ENCODE peak calls at places on chromosomes 5 and 9, in nine cellular contexts. J is AG04450; G is GM23248; E is upper lobe of right lung; F is naive thymus-derived CD4-positive, alpha-beta T cell; A is brain microvascular endothelial cell; X is A673; Z is WERI-Rb-1; B is CD4-positive, CD25-positive, alpha-beta regulatory T cell. V is an unnamed sample.

GRCh38 chr5:93915142-93915553 is 173.7 kb upstream of the POU5F2 start:
- DNase-seq in Z (no peak), B (peak), A (no peak), G (peak), J (peak), E (no peak), X (peak), F (no peak), V (peak)

GRCh38 chr5:110790673-110791072 is 51.9 kb downstream of the SLC25A46 start:
- DNase-seq in A (peak), F (no peak), Z (no peak), E (no peak), G (peak), B (no peak), J (peak), X (peak), V (peak)

GRCh38 chr5:171450423-171451246 is 31.2 kb downstream of the FGF18 start:
- DNase-seq in F (peak), X (no peak), B (peak), J (peak), A (peak), Z (no peak), G (peak), E (no peak), V (no peak)

GRCh38 chr5:157594237-157594636 is 18.7 kb upstream of the ADAM19 start:
- DNase-seq in E (no peak), Z (no peak), B (no peak), G (no peak), J (no peak), A (no peak), F (no peak), X (no peak), V (no peak)

GRCh38 chr5:87347272-87347671 is 65.5 kb downstream of the CCNH start:
- DNase-seq in F (no peak), X (no peak), B (no peak), G (no peak), Z (no peak), A (no peak), E (no peak), J (no peak), V (no peak)

GRCh38 chr5:7396169-7397004 is 449 bp downstream of the ADCY2 start:
- DNase-seq in J (no peak), A (no peak), F (no peak), E (no peak), B (no peak), X (peak), G (peak), Z (no peak), V (peak)

GRCh38 chr5:53246042-53246836 is 136.7 kb upstream of the MOCS2 start:
- DNase-seq in E (no peak), A (peak), X (no peak), B (no peak), J (peak), G (peak), Z (no peak), F (no peak), V (no peak)

GRCh38 chr5:158064331-158065123 is 205.6 kb upstream of the CLINT1 start:
- DNase-seq in E (no peak), X (no peak), A (no peak), Z (no peak), J (no peak), G (peak), F (no peak), B (no peak), V (no peak)

GRCh38 chr5:42360061-42360460 is 63.2 kb upstream of the GHR start:
- DNase-seq in F (no peak), G (peak), E (no peak), X (no peak), J (no peak), Z (no peak), A (peak), B (no peak), V (no peak)

GRCh38 chr9:98332405-98332831 is 77.0 kb upstream of the TBC1D2 start:
- DNase-seq in A (no peak), Z (no peak), F (no peak), G (no peak), J (no peak), X (no peak), E (no peak), B (no peak), V (no peak)

GRCh38 chr5:25119654-25120053 is 474.9 kb upstream of the CDH10 start:
- DNase-seq in G (peak), A (no peak), X (peak), B (no peak), F (no peak), E (no peak), Z (no peak), J (no peak), V (no peak)

GRCh38 chr5:149647334-149647733 is 66.0 kb downstream of the ARHGEF37 start:
- DNase-seq in A (no peak), B (no peak), X (no peak), E (no peak), J (no peak), F (no peak), Z (no peak), G (no peak), V (no peak)

GRCh38 chr5:32854473-32854872 is 143.4 kb downstream of the NPR3 start:
- DNase-seq in F (no peak), Z (no peak), B (no peak), X (no peak), E (no peak), G (no peak), A (no peak), J (no peak), V (no peak)

GRCh38 chr5:166285385-166285784 is 2006.1 kb upstream of the WWC1 start:
- DNase-seq in J (no peak), Z (no peak), B (no peak), G (no peak), A (no peak), X (no peak), F (no peak), E (no peak), V (no peak)

GRCh38 chr9:136882109-136882946 is 4.0 kb upstream of the TRAF2 start:
- DNase-seq in X (no peak), B (peak), G (peak), J (peak), Z (no peak), F (peak), E (no peak), A (peak), V (peak)

GRCh38 chr5:213803-214395 is 4.1 kb downstream of the CCDC127 start:
- DNase-seq in G (no peak), F (no peak), A (no peak), E (no peak), X (no peak), J (no peak), Z (no peak), B (no peak), V (no peak)

GRCh38 chr9:68690088-68690487 is 15.0 kb upstream of the PIP5K1B start:
- DNase-seq in B (no peak), A (no peak), E (peak), J (no peak), F (no peak), X (no peak), Z (no peak), G (no peak), V (no peak)

GRCh38 chr9:89994988-89995613 is 390.3 kb downstream of the GADD45G start:
- DNase-seq in Z (no peak), B (no peak), G (no peak), J (no peak), A (peak), X (no peak), F (no peak), E (no peak), V (no peak)

GRCh38 chr9:123684393-123685149 is 245.4 kb downstream of the DENND1A start:
- DNase-seq in X (no peak), B (no peak), G (no peak), J (no peak), E (no peak), A (no peak), Z (no peak), F (no peak), V (no peak)

GRCh38 chr9:121708768-121709488 is 57.5 kb downstream of the DAB2IP start:
- DNase-seq in G (no peak), X (no peak), B (no peak), F (no peak), A (no peak), J (no peak), Z (peak), E (no peak), V (no peak)

GRCh38 chr5:21685536-21685935 is 1167.6 kb downstream of the CDH12 start:
- DNase-seq in B (no peak), Z (no peak), E (no peak), G (peak), J (no peak), X (peak), A (no peak), F (no peak), V (no peak)

GRCh38 chr9:119639287-119639955 is 270.2 kb upstream of the BRINP1 start:
- DNase-seq in B (no peak), G (peak), E (no peak), X (peak), A (no peak), F (no peak), J (no peak), Z (peak), V (peak)

GRCh38 chr9:117734082-117734481 is 29.9 kb downstream of the TLR4 start:
- DNase-seq in G (no peak), J (no peak), X (no peak), A (no peak), B (no peak), F (no peak), Z (no peak), E (no peak), V (no peak)

DNA sequence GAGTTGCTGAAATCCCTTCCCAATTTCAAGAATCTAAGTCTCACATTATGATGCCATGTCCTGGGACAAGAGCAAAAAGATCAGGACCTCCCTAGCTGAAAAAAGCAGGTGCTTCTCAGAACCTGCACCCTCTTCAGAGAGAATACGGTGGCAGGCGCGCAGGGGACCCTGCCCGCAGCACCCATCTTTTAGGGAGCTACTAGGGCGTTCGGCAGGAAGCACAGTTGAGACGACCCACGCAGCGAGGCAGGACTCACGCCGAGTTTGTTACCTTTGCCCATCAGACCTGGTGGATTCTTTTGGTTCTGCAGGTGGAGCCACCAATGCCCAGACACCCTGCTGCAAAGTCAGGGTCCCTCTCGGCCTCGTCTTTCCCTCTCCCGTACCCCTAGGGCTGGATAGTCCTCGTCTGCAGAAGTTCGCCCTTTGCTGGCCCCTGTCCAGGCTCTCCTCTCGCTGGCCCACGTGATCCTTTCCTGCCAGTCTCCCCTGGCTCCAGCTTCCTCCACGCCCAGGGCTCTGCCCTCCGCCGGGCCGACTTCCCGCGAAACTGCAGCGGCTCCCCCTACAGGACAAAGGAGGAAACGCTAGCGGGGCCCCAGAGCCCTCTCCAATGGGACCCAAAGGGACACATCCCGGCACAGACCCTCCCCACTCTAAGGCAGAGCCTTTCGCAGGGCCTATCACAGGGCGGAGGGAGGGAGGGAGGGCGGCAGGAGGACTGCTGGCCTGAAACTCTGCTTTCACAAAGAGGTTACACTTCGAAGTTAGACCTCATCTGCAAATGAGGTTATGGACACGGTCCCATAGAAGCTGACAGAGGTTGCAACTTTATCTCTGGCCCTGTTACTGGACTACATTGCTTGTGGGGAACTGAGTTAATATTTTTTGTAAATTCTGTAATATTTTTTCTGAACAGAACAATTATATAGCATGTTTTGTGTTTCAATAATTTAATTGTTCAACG is 28.8 kb downstream of the TMEM174 start:
- DNase-seq in F (peak), A (peak), E (peak), G (peak), X (peak), B (peak), J (peak), Z (peak), V (peak)
- H3K4me3 ChIP-seq in F (no peak), A (peak), E (no peak), G (no peak), X (no peak), B (no peak), J (no peak), Z (peak), V (no peak)

DNA sequence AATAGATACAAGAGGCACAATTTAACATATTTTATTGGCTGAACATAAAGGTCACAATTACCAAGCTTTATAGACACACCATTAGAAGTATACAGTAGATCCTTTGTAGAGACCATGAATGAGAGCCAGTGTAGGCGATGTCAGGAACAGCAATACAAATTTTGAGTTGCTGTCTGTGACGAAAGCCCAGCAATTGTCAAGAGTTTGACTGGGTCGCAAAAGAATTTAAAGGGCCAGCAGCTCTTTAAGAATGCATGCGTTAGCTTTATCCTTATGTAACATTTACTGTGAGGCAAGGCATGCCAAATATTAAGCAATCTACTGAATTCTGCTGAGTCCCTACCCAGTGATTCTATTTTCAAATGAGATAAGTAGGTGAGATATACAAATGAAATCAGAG is 236.9 kb downstream of the ARRDC3 start:
- DNase-seq in E (no peak), A (no peak), X (peak), F (no peak), Z (no peak), B (no peak), J (no peak), G (peak), V (no peak)
- H3K4me3 ChIP-seq in E (no peak), A (no peak), X (no peak), F (no peak), Z (no peak), B (no peak), J (no peak), G (no peak), V (no peak)

DNA sequence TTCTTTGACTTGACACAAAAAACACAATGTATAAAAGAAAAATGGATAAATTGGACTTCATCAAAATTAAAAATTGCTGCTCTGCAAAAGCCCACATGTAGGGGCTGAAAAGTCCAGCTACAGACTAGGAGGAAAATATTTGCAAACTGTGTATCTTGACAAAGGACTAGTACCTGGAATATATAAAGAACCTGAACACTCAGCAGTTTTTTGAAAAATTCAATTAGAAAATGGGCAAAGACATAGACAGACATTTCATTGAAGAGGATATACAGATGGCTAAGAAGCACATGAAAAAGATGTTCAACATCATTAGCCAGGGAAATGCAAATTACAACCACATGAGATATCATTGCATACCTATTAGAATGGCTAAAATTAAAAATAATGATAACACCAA is 18.5 kb upstream of the TAL2 start:
- DNase-seq in A (no peak), X (no peak), B (no peak), J (no peak), F (no peak), E (no peak), G (no peak), Z (no peak), V (no peak)
- H3K4me3 ChIP-seq in A (no peak), X (no peak), B (no peak), J (no peak), F (no peak), E (no peak), G (no peak), Z (no peak), V (no peak)

GRCh38 chr5:59557572-59557971 is 336.0 kb downstream of the PDE4D start:
- DNase-seq in F (no peak), E (no peak), J (no peak), B (no peak), Z (no peak), A (no peak), G (no peak), X (no peak), V (no peak)
- H3K4me3 ChIP-seq in F (no peak), E (no peak), J (no peak), B (no peak), Z (no peak), A (no peak), G (no peak), X (no peak), V (no peak)

DNA sequence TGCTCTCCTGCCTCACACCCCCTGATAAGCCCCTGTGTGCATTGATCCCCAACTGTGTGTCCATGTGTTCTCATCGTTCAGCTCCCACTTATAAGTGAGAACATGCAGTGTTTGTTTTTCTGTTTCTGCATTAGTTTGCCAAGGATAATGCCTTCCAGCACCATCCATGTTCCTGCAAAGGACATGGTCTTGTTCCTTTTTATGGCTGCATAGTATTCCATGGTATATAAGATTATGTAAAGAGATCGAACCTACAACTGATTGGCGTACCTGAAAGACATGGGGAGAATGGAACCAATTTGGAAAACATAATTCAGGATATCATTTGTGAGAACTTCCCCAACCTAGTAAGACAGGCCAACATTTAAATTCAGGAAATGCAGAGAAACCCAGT is 32.4 kb downstream of the ANKRD33B start:
- DNase-seq in F (no peak), G (no peak), E (no peak), B (no peak), Z (no peak), J (no peak), X (no peak), A (no peak), V (no peak)
- H3K4me3 ChIP-seq in F (no peak), G (peak), E (peak), B (peak), Z (no peak), J (peak), X (no peak), A (no peak), V (no peak)

DNA sequence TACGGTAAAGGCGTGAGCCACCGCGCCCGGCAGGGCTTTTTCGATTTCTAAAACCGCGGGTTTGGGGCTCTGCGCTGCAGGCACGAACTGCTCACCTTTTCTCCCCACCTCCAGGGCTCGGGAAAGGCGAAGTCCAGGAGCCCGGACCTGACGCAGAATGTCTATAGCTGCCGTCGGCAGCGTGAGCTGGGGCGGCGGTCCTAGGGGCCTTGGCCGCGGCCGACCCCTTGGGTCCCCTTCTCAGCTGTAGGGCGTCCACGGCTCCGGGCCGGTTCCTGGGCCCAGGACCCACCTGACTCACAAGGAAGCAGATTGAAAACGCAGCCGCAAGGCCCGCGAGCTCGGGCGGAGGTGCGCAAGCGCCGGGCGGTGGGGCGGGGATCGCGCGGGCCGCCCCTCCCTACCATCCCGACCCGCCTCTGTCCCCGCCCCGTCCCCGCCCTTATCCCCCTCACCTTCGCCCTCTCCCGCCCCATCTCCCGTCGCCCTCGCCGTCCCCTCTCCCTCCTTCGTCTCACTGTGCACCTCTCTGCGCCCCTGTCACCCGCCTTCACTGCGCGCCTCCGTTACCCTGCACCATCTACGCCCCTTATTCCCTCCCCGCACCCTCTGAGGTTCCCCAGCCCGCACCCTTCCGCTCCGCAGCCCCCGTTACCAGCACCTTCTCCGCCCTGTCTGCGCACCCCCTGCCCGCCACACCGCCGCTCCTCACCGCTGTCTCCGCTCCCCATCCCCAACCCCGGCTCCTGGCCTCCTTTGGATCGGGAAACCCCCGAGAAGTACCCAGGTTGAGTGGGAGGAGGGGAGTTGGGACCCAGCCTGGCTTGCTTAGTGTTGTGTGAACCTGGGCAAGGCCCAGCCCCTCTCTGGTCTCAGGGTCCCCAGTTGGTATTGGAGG is at the start of gene HDHD3:
- DNase-seq in Z (peak), F (peak), A (peak), X (peak), J (no peak), E (peak), B (peak), G (peak), V (peak)
- H3K4me3 ChIP-seq in Z (peak), F (peak), A (peak), X (peak), J (peak), E (peak), B (peak), G (peak), V (peak)

DNA sequence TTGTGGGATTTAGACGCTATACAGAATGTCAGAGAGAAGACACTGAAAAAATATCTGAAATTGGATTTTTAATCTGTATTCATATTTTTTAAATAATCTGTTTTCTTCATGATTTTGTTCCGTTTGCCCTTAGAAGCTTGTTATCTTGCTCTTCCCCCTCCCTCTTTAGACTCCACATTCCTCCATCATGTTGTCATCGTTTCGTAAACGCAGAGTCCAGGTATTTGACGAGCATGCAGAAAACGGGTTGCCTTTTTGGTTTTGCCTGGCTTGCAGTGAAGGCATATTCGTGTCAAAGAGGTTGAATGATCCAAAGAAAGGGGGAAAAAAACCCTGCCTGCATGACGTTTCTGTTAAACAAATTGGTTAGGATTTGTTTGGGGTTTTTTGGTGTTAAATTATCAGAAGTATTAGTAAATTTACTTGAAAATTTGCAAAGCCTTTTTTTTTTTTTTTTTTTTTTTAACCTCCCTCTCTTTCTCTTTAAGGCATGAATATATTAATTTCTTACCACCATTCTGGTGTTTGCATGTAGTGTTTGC is 2.9 kb downstream of the SPTAN1 start:
- DNase-seq in J (peak), A (peak), B (no peak), F (no peak), E (no peak), G (peak), Z (no peak), X (peak), V (peak)
- H3K4me3 ChIP-seq in J (peak), A (peak), B (peak), F (no peak), E (peak), G (peak), Z (no peak), X (peak), V (peak)